ENCODE peak calls at places on chromosomes 7 and 10, in four cellular contexts. Y, M, F and X are unnamed samples.

GRCh38 chr7:29228289-29229011 is 33.9 kb downstream of the CHN2 start:
- DNase-seq in Y (peak), M (no peak), F (no peak), X (no peak)

GRCh38 chr7:135273581-135273980 is 39.9 kb downstream of the STRA8 start:
- DNase-seq in Y (no peak), M (no peak), F (no peak), X (no peak)

GRCh38 chr10:70715853-70716795 is 43.8 kb downstream of the ADAMTS14 start:
- DNase-seq in Y (no peak), M (peak), F (no peak), X (no peak)

GRCh38 chr10:124647421-124648130 is 96.6 kb downstream of the FAM53B start:
- DNase-seq in Y (peak), M (peak), F (peak), X (no peak)

GRCh38 chr7:106254525-106255128 is 30.2 kb downstream of the NAMPT start:
- DNase-seq in Y (no peak), M (no peak), F (no peak), X (no peak)

GRCh38 chr7:98562336-98563182 is 54.5 kb upstream of the NPTX2 start:
- DNase-seq in Y (no peak), M (no peak), F (no peak), X (no peak)

GRCh38 chr7:73778801-73779389 is 8.8 kb upstream of the CLDN3 start:
- DNase-seq in Y (no peak), M (no peak), F (no peak), X (no peak)

GRCh38 chr7:28550580-28551205 is 138.4 kb downstream of the CREB5 start:
- DNase-seq in Y (no peak), M (no peak), F (no peak), X (no peak)

GRCh38 chr7:148697950-148698396 is 730 bp upstream of the CUL1 start:
- DNase-seq in Y (peak), M (peak), F (no peak), X (no peak)

GRCh38 chr7:16027396-16027795 is 340.9 kb upstream of the MEOX2 start:
- DNase-seq in Y (no peak), M (no peak), F (no peak), X (no peak)

GRCh38 chr10:46558411-46559185 is 2.1 kb upstream of the GPRIN2 start:
- DNase-seq in Y (peak), M (no peak), F (no peak), X (peak)

GRCh38 chr7:1853619-1854520 is 183.8 kb downstream of the ELFN1 start:
- DNase-seq in Y (peak), M (no peak), F (peak), X (peak)

DNA sequence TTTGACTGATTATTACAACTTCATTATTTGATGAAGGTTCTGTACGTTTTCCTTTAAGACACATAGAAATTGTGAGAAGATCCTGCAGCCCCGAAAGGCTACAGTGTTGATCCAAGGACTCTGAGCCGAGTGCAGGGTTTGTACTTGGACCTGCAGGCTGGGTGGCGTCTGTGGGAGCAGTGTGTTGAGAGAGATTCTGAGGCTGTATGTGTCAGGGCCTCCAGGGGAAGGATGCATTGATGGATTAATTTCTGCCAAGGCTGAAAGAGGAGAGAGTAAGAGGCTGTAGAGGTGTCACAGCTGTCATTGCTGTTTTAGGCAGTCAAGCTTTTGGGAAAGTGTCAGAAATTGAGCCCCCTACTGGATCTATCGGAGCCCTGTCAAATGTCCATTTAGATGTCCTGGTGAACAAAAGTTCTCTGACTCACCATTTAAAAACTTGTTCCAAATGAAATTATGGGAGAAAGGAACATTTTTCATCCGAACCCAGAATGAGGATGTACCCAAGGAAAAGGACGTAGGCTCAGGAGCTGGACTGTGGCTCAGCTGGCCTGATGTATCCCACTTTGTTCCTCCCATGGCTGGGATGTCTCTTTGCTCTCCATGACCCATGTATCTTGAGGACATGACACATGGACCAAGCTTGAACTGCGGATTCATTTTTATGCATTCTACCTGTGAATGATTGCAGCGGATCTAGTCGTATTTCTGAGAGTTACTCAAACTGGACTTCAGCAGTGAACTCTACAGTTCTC is 102.2 kb downstream of the TCF7L2 start:
- DNase-seq in Y (no peak), M (no peak), F (no peak), X (no peak)
- TF ChIP-seq CTCF in Y (no peak), M (peak), F (peak), X (peak)

GRCh38 chr7:85773116-85773783 is 586.4 kb upstream of the SEMA3D start:
- DNase-seq in Y (no peak), M (peak), F (no peak), X (no peak)

GRCh38 chr7:85776691-85777363 is 590.0 kb upstream of the SEMA3D start:
- DNase-seq in Y (no peak), M (no peak), F (no peak), X (no peak)

GRCh38 chr7:85770332-85770731 is 583.5 kb upstream of the SEMA3D start:
- DNase-seq in Y (no peak), M (no peak), F (no peak), X (no peak)

GRCh38 chr7:85774931-85775330 is 588.1 kb upstream of the SEMA3D start:
- DNase-seq in Y (no peak), M (no peak), F (no peak), X (no peak)
- TF ChIP-seq CTCF in Y (no peak), M (no peak), F (no peak), X (no peak)

GRCh38 chr7:142188846-142189245 is 69.0 kb downstream of the PRSS58 start:
- DNase-seq in Y (no peak), M (no peak), F (no peak), X (no peak)
- TF ChIP-seq CTCF in Y (no peak), M (peak), F (peak), X (peak)

GRCh38 chr10:3166496-3167290 is 5.9 kb downstream of the PITRM1 start:
- DNase-seq in Y (no peak), M (no peak), F (no peak), X (no peak)

GRCh38 chr10:3163879-3164278 is 8.7 kb downstream of the PITRM1 start:
- DNase-seq in Y (no peak), M (no peak), F (no peak), X (no peak)

GRCh38 chr10:3165196-3165595 is 7.4 kb downstream of the PITRM1 start:
- DNase-seq in Y (no peak), M (no peak), F (no peak), X (no peak)

GRCh38 chr10:3159160-3159559 is 13.4 kb downstream of the PITRM1 start:
- DNase-seq in Y (no peak), M (no peak), F (peak), X (no peak)

DNA sequence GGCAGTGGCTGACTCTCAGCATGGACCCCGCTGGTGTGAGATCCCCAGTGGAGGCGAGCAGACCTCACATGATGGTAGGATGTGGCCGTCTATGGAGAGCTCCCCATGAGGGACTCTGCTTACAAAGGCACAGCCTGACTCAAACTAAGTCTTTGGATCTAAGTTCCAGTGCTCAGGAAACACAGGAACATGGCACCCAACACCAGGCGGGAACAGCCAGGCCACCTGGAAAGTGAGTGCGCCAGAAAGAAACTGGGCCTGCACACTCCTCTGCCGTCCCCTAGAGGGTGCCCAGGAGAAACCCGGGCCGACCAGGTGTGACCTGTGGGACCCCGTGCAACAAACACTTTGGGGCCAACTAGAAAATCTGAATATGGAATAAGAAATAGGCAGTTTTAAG is 10.0 kb downstream of the PITRM1 start:
- DNase-seq in Y (no peak), M (no peak), F (no peak), X (no peak)
- TF ChIP-seq CTCF in Y (no peak), M (peak), F (peak), X (peak)

GRCh38 chr10:34254596-34254995 is 560.5 kb downstream of the PARD3 start:
- DNase-seq in Y (no peak), M (peak), F (no peak), X (no peak)

GRCh38 chr10:34249634-34250033 is 565.5 kb downstream of the PARD3 start:
- DNase-seq in Y (no peak), M (no peak), F (no peak), X (no peak)

GRCh38 chr10:34250722-34251121 is 564.4 kb downstream of the PARD3 start:
- DNase-seq in Y (no peak), M (no peak), F (no peak), X (no peak)

GRCh38 chr10:34251177-34251576 is 563.9 kb downstream of the PARD3 start:
- DNase-seq in Y (no peak), M (no peak), F (no peak), X (no peak)

DNA sequence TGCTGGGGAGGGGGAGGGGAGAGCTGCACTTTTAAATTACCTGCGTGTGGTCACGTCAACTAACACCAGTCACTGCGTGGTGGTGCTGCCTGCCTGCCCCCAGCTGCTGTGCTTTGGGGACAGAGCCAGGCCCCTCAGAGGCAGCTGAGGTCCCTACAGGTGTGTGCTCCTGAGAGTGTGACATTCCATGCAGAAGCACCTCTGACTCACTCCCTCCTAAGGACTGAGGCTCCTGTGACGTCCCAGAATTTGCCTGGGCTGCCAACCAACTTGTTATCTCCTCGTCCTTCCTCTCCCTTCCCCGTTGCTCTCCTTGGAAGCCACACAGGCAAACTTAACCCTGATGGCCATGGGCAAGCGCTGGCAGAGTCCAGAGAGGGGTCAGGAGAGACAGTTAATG is 563.0 kb downstream of the PARD3 start:
- DNase-seq in Y (no peak), M (no peak), F (no peak), X (no peak)
- TF ChIP-seq CTCF in Y (no peak), M (no peak), F (no peak), X (no peak)